ENCODE peak calls at places on chromosomes 6 and 20, in eight cellular contexts. D, V, L, W, I, H, K and J are unnamed samples.

GRCh38 chr20:40547492-40548129 is 141.4 kb downstream of the MAFB start:
- DNase-seq in D (no peak), V (peak), L (no peak), W (no peak), I (no peak), H (no peak), K (no peak), J (no peak)

GRCh38 chr6:5287205-5287965 is 26.1 kb downstream of the FARS2 start:
- DNase-seq in D (no peak), V (no peak), L (no peak), W (peak), I (peak), H (no peak), K (peak), J (peak)

GRCh38 chr6:158488065-158488464 is 71.8 kb upstream of the TMEM181 start:
- DNase-seq in D (no peak), V (no peak), L (no peak), W (peak), I (peak), H (no peak), K (peak), J (peak)

GRCh38 chr6:30319146-30319835 is 7.4 kb upstream of the TRIM39 start:
- DNase-seq in D (no peak), V (no peak), L (no peak), W (no peak), I (no peak), H (no peak), K (no peak), J (no peak)

GRCh38 chr20:1509237-1509636 is 18.0 kb upstream of the SIRPB2 start:
- DNase-seq in D (no peak), V (no peak), L (peak), W (peak), I (peak), H (no peak), K (no peak), J (peak)

GRCh38 chr6:6622557-6622956 is 34.0 kb downstream of the LY86 start:
- DNase-seq in D (no peak), V (no peak), L (no peak), W (no peak), I (no peak), H (no peak), K (no peak), J (no peak)

GRCh38 chr6:17897681-17898080 is 89.8 kb downstream of the KIF13A start:
- DNase-seq in D (no peak), V (no peak), L (no peak), W (no peak), I (no peak), H (no peak), K (no peak), J (peak)

GRCh38 chr6:6057442-6058053 is 50.8 kb upstream of the NRN1 start:
- DNase-seq in D (no peak), V (peak), L (peak), W (peak), I (peak), H (no peak), K (no peak), J (peak)

GRCh38 chr20:63708301-63709148 is 686 bp downstream of the ZGPAT start:
- DNase-seq in D (no peak), V (peak), L (no peak), W (no peak), I (no peak), H (peak), K (no peak), J (peak)

GRCh38 chr6:52640170-52640569 is 30.7 kb upstream of the TMEM14A start:
- DNase-seq in D (no peak), V (no peak), L (no peak), W (peak), I (no peak), H (no peak), K (no peak), J (no peak)

GRCh38 chr6:68876792-68877493 is 241.9 kb downstream of the ADGRB3 start:
- DNase-seq in D (no peak), V (no peak), L (peak), W (no peak), I (peak), H (no peak), K (no peak), J (peak)

GRCh38 chr20:60365882-60366281 is 407.7 kb downstream of the CDH26 start:
- DNase-seq in D (no peak), V (no peak), L (no peak), W (no peak), I (no peak), H (no peak), K (no peak), J (no peak)

GRCh38 chr6:142398353-142398752 is 96.5 kb downstream of the ADGRG6 start:
- DNase-seq in D (no peak), V (no peak), L (no peak), W (no peak), I (no peak), H (no peak), K (no peak), J (no peak)

GRCh38 chr6:116624036-116624805 is 7.9 kb downstream of the RSPH4A start:
- DNase-seq in D (no peak), V (no peak), L (no peak), W (no peak), I (peak), H (no peak), K (no peak), J (peak)

GRCh38 chr6:711925-712324 is 19.0 kb upstream of the EXOC2 start:
- DNase-seq in D (no peak), V (no peak), L (no peak), W (no peak), I (no peak), H (no peak), K (no peak), J (no peak)
- H3K4me3 ChIP-seq in D (no peak), V (no peak), L (no peak), W (no peak), I (peak), H (no peak), K (no peak), J (no peak)

GRCh38 chr20:45117581-45117980 is 2.6 kb upstream of the WFDC5 start:
- DNase-seq in D (no peak), V (no peak), L (no peak), W (no peak), I (peak), H (no peak), K (no peak), J (no peak)

GRCh38 chr20:45119556-45120266 is 4.6 kb downstream of the WFDC12 start:
- DNase-seq in D (no peak), V (no peak), L (no peak), W (no peak), I (no peak), H (no peak), K (no peak), J (no peak)

GRCh38 chr20:45115829-45116228 is 855 bp upstream of the WFDC5 start:
- DNase-seq in D (no peak), V (no peak), L (no peak), W (no peak), I (no peak), H (no peak), K (no peak), J (no peak)

GRCh38 chr20:45115386-45115774 is 406 bp upstream of the WFDC5 start:
- DNase-seq in D (no peak), V (no peak), L (no peak), W (no peak), I (no peak), H (no peak), K (no peak), J (no peak)

DNA sequence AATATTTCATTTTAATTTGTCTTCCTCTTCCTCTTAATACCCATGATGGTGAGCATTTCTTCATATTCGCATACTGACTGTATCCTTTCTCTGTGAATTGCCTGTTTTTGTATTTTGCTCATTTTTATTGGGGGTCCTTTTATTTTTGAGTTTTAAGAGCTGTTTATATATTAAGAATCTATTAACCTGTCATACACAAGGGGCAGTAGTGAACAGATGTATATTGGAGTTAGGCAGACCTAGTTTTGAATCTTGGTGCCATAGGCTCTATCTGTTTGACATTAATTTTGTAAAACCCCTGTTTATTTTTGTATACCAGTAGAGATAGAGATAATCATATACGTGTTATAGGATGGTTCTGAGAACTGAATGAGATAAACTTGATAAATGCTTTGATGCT is 3.1 kb upstream of the WFDC5 start:
- DNase-seq in D (no peak), V (no peak), L (no peak), W (no peak), I (peak), H (no peak), K (no peak), J (no peak)
- TF ChIP-seq CTCF in D (no peak), V (no peak), L (peak), W (peak), I (peak), H (no peak), K (peak), J (no peak)

GRCh38 chr20:36541227-36542018 is at the start of gene MYL9:
- DNase-seq in D (peak), V (no peak), L (peak), W (peak), I (peak), H (peak), K (peak), J (peak)
- H3K4me3 ChIP-seq in D (peak), V (no peak), L (peak), W (peak), I (peak), H (peak), K (peak), J (peak)

GRCh38 chr20:38962044-38962897 is at the start of gene DHX35:
- DNase-seq in D (peak), V (peak), L (peak), W (peak), I (peak), H (peak), K (peak), J (peak)
- TF ChIP-seq CTCF in D (no peak), V (peak), L (peak), W (peak), I (peak), H (no peak), K (peak), J (peak)

DNA sequence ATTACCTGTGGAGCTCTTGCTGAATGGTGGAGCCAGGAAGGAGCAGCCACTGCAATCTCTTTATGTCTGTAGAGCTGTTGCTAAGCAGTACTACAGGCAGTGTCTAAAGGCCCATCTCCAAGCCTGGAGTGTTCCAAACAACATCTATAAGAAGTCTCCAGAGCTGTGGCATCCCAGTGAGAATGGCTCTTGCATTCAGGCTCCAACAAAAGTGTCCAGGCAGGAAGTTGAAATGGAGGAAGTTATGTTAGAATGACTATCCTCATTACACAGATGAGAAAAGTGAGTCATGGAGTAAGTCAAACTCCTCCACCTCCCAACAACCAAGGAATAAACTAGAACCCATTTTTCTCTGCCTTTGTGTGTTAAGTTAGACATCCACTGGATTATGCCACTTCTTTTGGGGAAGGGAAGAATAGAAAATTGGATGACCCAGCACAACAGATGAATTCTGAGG is 288.5 kb upstream of the STXBP5 start:
- DNase-seq in D (no peak), V (no peak), L (no peak), W (peak), I (peak), H (no peak), K (no peak), J (peak)
- H3K4me3 ChIP-seq in D (no peak), V (no peak), L (no peak), W (peak), I (peak), H (no peak), K (peak), J (peak)

DNA sequence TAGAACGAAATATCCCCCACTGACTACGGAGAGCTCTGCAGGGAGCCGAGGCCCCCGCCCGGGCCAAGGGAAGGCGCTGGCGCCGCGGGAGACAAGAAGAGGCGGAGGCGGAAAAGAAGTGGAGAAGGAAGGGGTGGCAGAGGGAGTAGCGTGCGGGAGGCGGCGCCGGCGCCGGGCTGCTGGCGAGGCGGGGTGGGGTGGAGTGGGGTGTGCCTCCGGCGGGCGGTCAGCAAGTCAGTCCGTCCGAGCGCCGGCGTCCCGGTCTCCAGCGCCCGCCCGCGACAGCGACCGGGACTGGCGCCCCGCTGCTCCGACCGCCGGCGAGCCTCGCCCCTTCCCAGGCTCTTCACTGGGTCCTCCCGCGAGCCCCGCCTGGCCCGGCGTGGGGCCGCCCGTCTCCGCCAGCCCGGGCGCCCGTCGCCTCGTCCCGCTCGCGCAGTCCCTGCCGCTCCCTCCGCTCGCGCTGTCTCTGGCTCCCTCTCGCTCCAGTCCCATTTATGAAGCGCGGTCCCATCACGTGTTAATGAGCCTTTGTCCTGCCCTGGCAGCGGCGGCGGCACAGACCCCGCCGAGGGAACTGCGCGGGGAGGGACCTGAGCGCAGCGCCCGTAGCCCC is at the start of gene CNR1:
- DNase-seq in D (peak), V (peak), L (peak), W (peak), I (no peak), H (peak), K (no peak), J (peak)
- TF ChIP-seq CTCF in D (no peak), V (no peak), L (no peak), W (no peak), I (no peak), H (no peak), K (no peak), J (no peak)

GRCh38 chr20:35734777-35735649 is 7.0 kb downstream of the RBM39 start:
- DNase-seq in D (no peak), V (no peak), L (no peak), W (no peak), I (no peak), H (no peak), K (no peak), J (no peak)
- H3K4me3 ChIP-seq in D (no peak), V (no peak), L (no peak), W (no peak), I (no peak), H (no peak), K (no peak), J (no peak)

GRCh38 chr6:63245908-63246307 is 34.6 kb downstream of the FKBP1C start:
- DNase-seq in D (no peak), V (peak), L (peak), W (no peak), I (no peak), H (no peak), K (no peak), J (no peak)
- TF ChIP-seq CTCF in D (no peak), V (peak), L (no peak), W (no peak), I (no peak), H (no peak), K (no peak), J (no peak)